ENCODE peak calls at places on chromosomes 13 and 19, in five cellular contexts. Y is H9, M is neuronal stem cell, S is trophoblast cell, T is H1. J is an unnamed sample.

GRCh38 chr19:49689133-49690072 is at the start of gene ADM5:
- DNase-seq in Y (peak; percentile 82), M (no peak), S (peak; percentile 38), T (peak; percentile 87), J (no peak)

GRCh38 chr13:66972659-66973058 is 257.5 kb downstream of the PCDH9 start:
- DNase-seq in Y (no peak), M (no peak), S (no peak), T (no peak), J (no peak)

GRCh38 chr19:45125975-45126493 is 33.1 kb downstream of the PPP1R37 start:
- DNase-seq in Y (peak; percentile 89), M (peak; percentile 41), S (peak; percentile 82), T (peak; percentile 96), J (peak; percentile 63)

GRCh38 chr13:89897681-89898080 is 1449.8 kb upstream of the MIR17HG start:
- DNase-seq in Y (no peak), M (no peak), S (no peak), T (no peak), J (no peak)

GRCh38 chr13:45895880-45896279 is 44.3 kb upstream of the SIAH3 start:
- DNase-seq in Y (no peak), M (no peak), S (no peak), T (no peak), J (no peak)

GRCh38 chr19:48391100-48392005 is at the start of gene KDELR1:
- DNase-seq in Y (peak; percentile 78), M (peak; percentile 74), S (peak; percentile 79), T (peak; percentile 97), J (peak; percentile 79)

GRCh38 chr19:18304194-18304495 is 18.7 kb downstream of the LSM4 start:
- DNase-seq in Y (no peak), M (no peak), S (no peak), T (no peak), J (no peak)

GRCh38 chr13:47420568-47420967 is 523.7 kb upstream of the HTR2A start:
- DNase-seq in Y (no peak), M (no peak), S (no peak), T (no peak), J (peak; percentile 61)

GRCh38 chr19:18940791-18941627 is at the start of gene HOMER3:
- DNase-seq in Y (peak; percentile 54), M (peak; percentile 81), S (peak; percentile 83), T (peak; percentile 85), J (peak; percentile 58)

GRCh38 chr19:33902802-33903488 is 106.3 kb downstream of the KCTD15 start:
- DNase-seq in Y (no peak), M (no peak), S (no peak), T (no peak), J (no peak)

GRCh38 chr13:48302920-48303330 is 626 bp upstream of the RB1 start:
- DNase-seq in Y (no peak), M (no peak), S (peak; percentile 54), T (no peak), J (peak; percentile 84)

GRCh38 chr19:9836021-9836420 is 903 bp downstream of the PIN1 start:
- DNase-seq in Y (no peak), M (no peak), S (no peak), T (no peak), J (peak; percentile 44)

GRCh38 chr13:95301947-95302386 is 716 bp upstream of the ABCC4 start:
- DNase-seq in Y (no peak), M (peak; percentile 51), S (no peak), T (no peak), J (peak; percentile 82)

GRCh38 chr19:1340681-1341469 is 42.8 kb upstream of the NDUFS7 start:
- DNase-seq in Y (no peak), M (no peak), S (no peak), T (no peak), J (no peak)

GRCh38 chr13:39692650-39693438 is 37.4 kb downstream of the COG6 start:
- DNase-seq in Y (no peak), M (no peak), S (no peak), T (no peak), J (peak; percentile 35)

GRCh38 chr13:30787747-30788535 is 52.6 kb downstream of the ALOX5AP start:
- DNase-seq in Y (no peak), M (no peak), S (no peak), T (no peak), J (no peak)

GRCh38 chr13:37109080-37109678 is 3.7 kb upstream of the CSNK1A1L start:
- DNase-seq in Y (no peak), M (peak; percentile 18), S (peak; percentile 65), T (no peak), J (peak; percentile 58)

GRCh38 chr13:37954191-37954590 is 84.6 kb upstream of the TRPC4 start:
- DNase-seq in Y (no peak), M (no peak), S (peak; percentile 81), T (no peak), J (no peak)

GRCh38 chr19:39409207-39409885 is 2.7 kb downstream of the ZFP36 start:
- DNase-seq in Y (peak; percentile 97), M (no peak), S (peak; percentile 89), T (peak; percentile 94), J (peak; percentile 84)

GRCh38 chr19:39411832-39412099 is 703 bp upstream of the PLEKHG2 start:
- DNase-seq in Y (peak; percentile 81), M (peak; percentile 89), S (peak; percentile 98), T (peak; percentile 87), J (no peak)

GRCh38 chr19:39409886-39410619 is 2.4 kb upstream of the PLEKHG2 start:
- DNase-seq in Y (no peak), M (no peak), S (peak; percentile 61), T (peak; percentile 67), J (peak; percentile 90)

GRCh38 chr19:39411006-39411831 is 1.2 kb upstream of the PLEKHG2 start:
- DNase-seq in Y (no peak), M (no peak), S (peak; percentile 51), T (peak; percentile 52), J (peak; percentile 99)

GRCh38 chr19:39410620-39411005 is 1.9 kb upstream of the PLEKHG2 start:
- DNase-seq in Y (no peak), M (no peak), S (no peak), T (peak; percentile 32), J (no peak)
- H2BK12ac ChIP-seq in Y (no peak overlapping the region), M (peak overlapping the region; percentile 33), S (peak overlapping the region; percentile 1), T (peak overlapping the region; percentile 96), J (peak overlapping the region; percentile 76)

DNA sequence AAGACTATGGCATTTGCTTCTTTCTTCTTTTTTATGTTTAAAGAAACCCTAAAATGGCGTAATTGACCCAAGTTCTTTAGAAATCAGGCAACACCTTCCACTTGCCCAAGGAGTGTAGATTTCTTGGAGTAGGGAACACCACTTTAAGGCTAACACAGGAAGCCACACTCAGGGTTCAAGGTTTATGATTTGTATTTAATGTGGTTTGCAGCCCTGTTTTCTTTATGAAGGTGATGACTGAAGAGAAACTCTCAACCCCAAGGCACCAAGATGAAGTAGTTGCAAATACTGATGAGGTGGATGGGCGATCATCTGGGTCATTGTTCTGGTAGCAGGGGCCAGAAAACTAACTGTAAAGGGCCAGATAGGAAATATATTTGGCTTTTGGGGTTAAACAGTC is 101.1 kb downstream of the DLEU7 start:
- DNase-seq in Y (no peak), M (no peak), S (no peak), T (no peak), J (no peak)
- H2BK12ac ChIP-seq in Y (no peak overlapping the region), M (no peak overlapping the region), S (no peak overlapping the region), T (no peak overlapping the region), J (no peak overlapping the region)

DNA sequence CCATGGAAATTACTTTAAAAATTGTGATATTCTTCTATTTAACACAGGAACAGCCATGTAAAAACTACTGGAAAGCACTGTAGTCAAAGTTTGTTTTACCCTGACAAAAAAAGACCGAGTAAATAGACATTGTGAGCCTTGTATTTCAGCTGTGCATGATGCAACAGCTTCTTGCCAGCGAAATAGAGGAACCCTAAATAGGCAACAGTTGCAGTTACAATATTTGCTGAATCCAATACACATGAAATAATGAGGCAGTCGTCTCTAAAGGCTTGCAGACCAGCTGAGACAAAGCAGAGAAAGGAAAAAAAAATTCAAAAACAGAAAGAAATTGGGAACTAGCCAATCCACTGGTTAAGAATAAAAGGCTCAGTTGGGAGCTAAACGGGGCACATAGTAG is 1001.1 kb downstream of the OLFM4 start:
- DNase-seq in Y (no peak), M (no peak), S (no peak), T (no peak), J (no peak)
- H2BK12ac ChIP-seq in Y (no peak overlapping the region), M (no peak overlapping the region), S (no peak overlapping the region), T (no peak overlapping the region), J (no peak overlapping the region)

GRCh38 chr13:112204881-112205327 is 138.0 kb downstream of the SOX1 start:
- DNase-seq in Y (peak; percentile 69), M (peak; percentile 67), S (no peak), T (peak; percentile 69), J (no peak)
- H2BK12ac ChIP-seq in Y (no peak overlapping the region), M (no peak overlapping the region), S (no peak overlapping the region), T (peak overlapping the region; percentile 45), J (no peak overlapping the region)

GRCh38 chr19:56377105-56377924 is 16.0 kb downstream of the ZNF582 start:
- DNase-seq in Y (no peak), M (no peak), S (peak; percentile 90), T (no peak), J (no peak)
- H2BK12ac ChIP-seq in Y (no peak overlapping the region), M (no peak overlapping the region), S (no peak overlapping the region), T (no peak overlapping the region), J (no peak overlapping the region)

DNA sequence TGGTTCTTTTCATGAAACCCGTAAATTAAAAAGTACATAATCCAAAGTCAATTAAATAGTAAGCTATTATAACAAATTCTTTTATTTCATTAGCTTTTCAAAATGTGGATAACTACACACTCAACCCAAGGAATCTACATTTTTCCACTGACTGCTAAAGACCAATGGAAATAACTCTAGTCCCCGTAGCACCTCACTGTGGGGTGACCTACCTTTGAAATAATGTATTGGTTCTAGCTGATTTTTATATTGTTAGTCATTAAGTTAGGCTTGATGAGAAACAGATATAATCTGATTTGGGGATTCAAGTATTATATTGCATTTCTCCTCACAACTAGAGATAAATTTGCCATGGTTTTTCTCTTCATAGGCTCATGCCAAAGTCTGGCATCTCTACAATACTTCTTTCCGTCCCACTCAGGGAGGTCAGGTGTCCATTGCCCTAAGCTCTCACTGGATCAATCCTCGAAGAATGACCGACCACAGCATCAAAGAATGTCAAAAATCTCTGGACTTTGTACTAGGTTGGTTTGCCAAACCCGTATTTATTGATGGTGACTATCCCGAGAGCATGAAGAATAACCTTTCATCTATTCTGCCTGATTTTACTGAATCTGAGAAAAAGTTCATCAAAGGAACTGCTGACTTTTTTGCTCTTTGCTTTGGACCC is 37.3 kb downstream of the KL start:
- DNase-seq in Y (no peak), M (no peak), S (peak; percentile 73), T (no peak), J (no peak)
- H2BK12ac ChIP-seq in Y (no peak overlapping the region), M (no peak overlapping the region), S (no peak overlapping the region), T (no peak overlapping the region), J (no peak overlapping the region)

DNA sequence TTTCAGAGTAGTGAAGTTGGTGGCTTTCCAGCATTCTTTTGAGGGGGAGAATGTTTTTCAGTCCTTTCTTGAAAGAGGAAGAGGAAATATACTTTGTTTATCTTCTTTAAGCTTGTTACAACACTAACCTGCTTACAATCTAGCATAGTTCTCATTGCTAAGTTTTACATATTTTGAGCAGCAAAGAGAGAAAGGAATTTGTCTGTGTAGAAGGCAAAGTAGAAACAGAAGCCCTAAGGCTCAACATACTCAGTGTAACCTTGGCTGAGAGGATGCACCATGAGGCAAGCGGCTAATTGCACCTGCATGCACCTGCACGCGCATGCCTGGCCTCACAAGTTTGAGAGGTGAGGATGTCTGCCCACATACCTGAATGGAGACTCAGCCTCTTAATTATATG is 2.2 kb downstream of the FRY start:
- DNase-seq in Y (no peak), M (no peak), S (peak; percentile 97), T (no peak), J (no peak)
- H2BK12ac ChIP-seq in Y (no peak overlapping the region), M (no peak overlapping the region), S (no peak overlapping the region), T (no peak overlapping the region), J (no peak overlapping the region)

J was measured in mesenchymal stem cell.